ENCODE peak calls at places on chromosomes 1 and 21, in ten cellular contexts. H is adrenal gland; V is sigmoid colon; N is CD4-positive, alpha-beta T cell; F is hepatocyte; Z is brain microvascular endothelial cell; D is left lung; R is colonic mucosa; S is ascending aorta; L is bronchial epithelial cell. X is an unnamed sample.

GRCh38 chr21:21436012-21436545 is 437.9 kb downstream of the NCAM2 start:
- DNase-seq in H (no peak), V (no peak), N (no peak), F (no peak), Z (no peak), D (no peak), R (no peak), S (no peak), L (no peak), X (no peak)

GRCh38 chr21:30044447-30045064 is 104.8 kb upstream of the GRIK1 start:
- DNase-seq in H (no peak), V (no peak), N (no peak), F (peak; percentile 50), Z (peak; percentile 25), D (no peak), R (peak; percentile 18), S (no peak), L (peak; percentile 28), X (no peak)

GRCh38 chr1:93669369-93669768 is 12.3 kb downstream of the BCAR3 start:
- DNase-seq in H (no peak), V (no peak), N (no peak), F (no peak), Z (no peak), D (no peak), R (no peak), S (no peak), L (no peak), X (no peak)

GRCh38 chr1:111202707-111203623 is 2.5 kb upstream of the DENND2D start:
- DNase-seq in H (no peak), V (no peak), N (no peak), F (no peak), Z (no peak), D (no peak), R (peak; percentile 34), S (no peak), L (no peak), X (no peak)

GRCh38 chr21:39364949-39365348 is 16.1 kb upstream of the HMGN1 start:
- DNase-seq in H (no peak), V (no peak), N (no peak), F (no peak), Z (no peak), D (no peak), R (no peak), S (no peak), L (no peak), X (no peak)

GRCh38 chr1:66271904-66272254 is 262.1 kb upstream of the SGIP1 start:
- DNase-seq in H (no peak), V (peak; percentile 78), N (no peak), F (no peak), Z (peak; percentile 34), D (peak; percentile 79), R (peak; percentile 50), S (no peak), L (peak; percentile 75), X (peak; percentile 56)

GRCh38 chr1:30407862-30408580 is 315.4 kb downstream of the MATN1 start:
- DNase-seq in H (no peak), V (peak; percentile 40), N (no peak), F (no peak), Z (peak; percentile 34), D (no peak), R (peak; percentile 6), S (no peak), L (no peak), X (peak; percentile 14)

GRCh38 chr1:219771039-219771438 is 157.3 kb downstream of the SLC30A10 start:
- DNase-seq in H (peak; percentile 19), V (no peak), N (no peak), F (peak; percentile 55), Z (peak; percentile 98), D (no peak), R (no peak), S (no peak), L (peak; percentile 100), X (no peak)

GRCh38 chr1:67020304-67020703 is 33.6 kb downstream of the SLC35D1 start:
- DNase-seq in H (no peak), V (no peak), N (no peak), F (no peak), Z (peak; percentile 33), D (no peak), R (no peak), S (no peak), L (no peak), X (no peak)

GRCh38 chr1:45394342-45394741 is 54.1 kb upstream of the MUTYH start:
- DNase-seq in H (no peak), V (no peak), N (no peak), F (no peak), Z (no peak), D (no peak), R (no peak), S (no peak), L (no peak), X (no peak)

DNA sequence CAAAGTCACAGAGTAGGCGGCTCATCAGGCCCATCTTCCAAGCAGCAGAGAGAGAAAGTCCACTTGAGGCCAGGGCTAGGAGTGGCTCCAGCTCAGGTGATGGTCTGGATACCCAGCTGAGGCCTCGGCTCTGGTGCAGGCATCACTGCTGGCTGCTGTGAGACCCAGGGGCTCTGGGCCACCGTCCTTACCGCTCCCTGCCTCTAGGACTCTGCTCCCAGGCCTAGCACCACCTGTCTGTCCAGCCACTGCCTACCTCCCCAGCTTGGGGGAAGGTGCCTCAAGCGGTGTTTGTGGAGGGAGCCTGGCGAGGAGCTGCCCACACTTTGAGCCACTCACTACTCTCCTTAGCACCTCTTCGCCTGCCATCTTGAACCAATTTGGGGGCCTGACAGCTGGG is 57.9 kb downstream of the DMRTB1 start:
- DNase-seq in H (no peak), V (no peak), N (no peak), F (no peak), Z (no peak), D (peak; percentile 55), R (no peak), S (no peak), L (no peak), X (no peak)
- TF ChIP-seq CTCF in H (no peak), V (no peak), N (no peak), F (no peak), Z (no peak), D (no peak), R (no peak), S (no peak), L (no peak), X (no peak)

GRCh38 chr1:4140241-4140640 is 240.2 kb upstream of the C1orf174 start:
- DNase-seq in H (no peak), V (no peak), N (no peak), F (no peak), Z (no peak), D (peak; percentile 43), R (no peak), S (no peak), L (no peak), X (no peak)

GRCh38 chr1:4139646-4140045 is 239.6 kb upstream of the C1orf174 start:
- DNase-seq in H (no peak), V (no peak), N (no peak), F (no peak), Z (no peak), D (peak; percentile 43), R (no peak), S (no peak), L (no peak), X (no peak)

GRCh38 chr1:4137621-4138390 is 237.7 kb upstream of the C1orf174 start:
- DNase-seq in H (no peak), V (peak; percentile 25), N (no peak), F (no peak), Z (no peak), D (no peak), R (no peak), S (no peak), L (no peak), X (no peak)

GRCh38 chr1:4144349-4144971 is 244.4 kb upstream of the C1orf174 start:
- DNase-seq in H (no peak), V (no peak), N (no peak), F (no peak), Z (no peak), D (no peak), R (no peak), S (no peak), L (no peak), X (no peak)

GRCh38 chr1:4140821-4141220 is 240.7 kb upstream of the C1orf174 start:
- DNase-seq in H (no peak), V (no peak), N (no peak), F (no peak), Z (no peak), D (peak; percentile 39), R (no peak), S (no peak), L (no peak), X (no peak)
- H3K27me3 ChIP-seq in H (no peaks in the 10 kb centered on the region), V (no peaks in the 10 kb centered on the region), N (peaks cover 9% of the 10 kb centered on the region), F (no peaks in the 10 kb centered on the region), Z (no peaks in the 10 kb centered on the region), D (peaks cover 53% of the 10 kb centered on the region), R (no peaks in the 10 kb centered on the region), S (no peaks in the 10 kb centered on the region), L (no peaks in the 10 kb centered on the region), X (no peaks in the 10 kb centered on the region)

DNA sequence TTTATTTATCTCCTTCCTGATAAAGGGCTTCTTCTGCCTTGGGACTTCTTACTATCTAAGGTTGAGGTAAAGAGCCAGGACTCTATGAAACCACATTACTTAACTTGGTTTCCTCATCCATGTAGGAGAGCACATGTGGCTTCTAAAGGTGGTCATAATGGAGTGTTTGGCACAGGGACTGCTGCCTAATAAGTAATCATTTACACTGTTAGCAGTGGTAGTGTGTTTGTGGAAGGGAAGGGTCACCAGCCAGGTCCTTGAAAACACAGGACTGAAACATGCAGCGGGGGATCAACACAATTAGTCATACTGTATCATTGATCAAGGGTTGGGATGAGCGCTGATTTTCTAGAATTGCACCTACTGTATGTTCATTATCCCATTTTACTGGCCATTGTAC is 59.6 kb downstream of the UCK2 start:
- DNase-seq in H (no peak), V (no peak), N (no peak), F (no peak), Z (no peak), D (no peak), R (no peak), S (no peak), L (peak; percentile 15), X (no peak)
- TF ChIP-seq CTCF in H (no peak), V (no peak), N (no peak), F (no peak), Z (no peak), D (no peak), R (no peak), S (no peak), L (no peak), X (no peak)

GRCh38 chr1:179742717-179743678 is at the start of gene FAM163A:
- DNase-seq in H (no peak), V (no peak), N (no peak), F (peak; percentile 32), Z (no peak), D (peak; percentile 73), R (no peak), S (no peak), L (no peak), X (no peak)

GRCh38 chr1:179745131-179745611 is 2.1 kb downstream of the FAM163A start:
- DNase-seq in H (no peak), V (no peak), N (no peak), F (peak; percentile 16), Z (no peak), D (no peak), R (no peak), S (no peak), L (no peak), X (no peak)

GRCh38 chr1:179743679-179744400 is 749 bp downstream of the FAM163A start:
- DNase-seq in H (no peak), V (no peak), N (no peak), F (peak; percentile 30), Z (no peak), D (peak; percentile 75), R (no peak), S (no peak), L (no peak), X (no peak)

GRCh38 chr1:179744401-179745130 is 1.5 kb downstream of the FAM163A start:
- DNase-seq in H (no peak), V (no peak), N (no peak), F (no peak), Z (no peak), D (peak; percentile 70), R (no peak), S (no peak), L (no peak), X (no peak)

GRCh38 chr1:179742291-179742690 is 800 bp upstream of the FAM163A start:
- DNase-seq in H (no peak), V (no peak), N (no peak), F (no peak), Z (no peak), D (no peak), R (no peak), S (no peak), L (no peak), X (no peak)
- H3K27me3 ChIP-seq in H (peaks cover 47% of the 10 kb centered on the region), V (peaks cover 18% of the 10 kb centered on the region), N (peaks cover 80% of the 10 kb centered on the region), F (peaks cover 89% of the 10 kb centered on the region), Z (peaks cover 66% of the 10 kb centered on the region), D (peaks cover 72% of the 10 kb centered on the region), R (peaks cover 49% of the 10 kb centered on the region), S (no peaks in the 10 kb centered on the region), L (peaks cover 22% of the 10 kb centered on the region), X (peaks cover 5% of the 10 kb centered on the region)